ENCODE peak calls at places on chromosome 22, in six cellular contexts. W is neural progenitor cell; A is ovary; T is CD8-positive, alpha-beta memory T cell; S is fibroblast of lung; G is endothelial cell of umbilical vein. Z is an unnamed sample.
A peak's percentile ranks its signal among the peaks of the same experiment; 100 is the strongest.

GRCh38 chr22:32804036-32804435 is 2.5 kb downstream of the TIMP3 start:
- DNase-seq in T (no peak), G (no peak), A (no peak), W (no peak), S (peak; percentile 49), Z (no peak)

GRCh38 chr22:39176067-39176621 is 23.7 kb upstream of the CBX7 start:
- DNase-seq in S (peak; percentile 43), A (peak; percentile 76), G (peak; percentile 78), T (no peak), W (peak; percentile 93), Z (peak; percentile 77)

GRCh38 chr22:17860220-17860965 is 86.1 kb upstream of the BID start:
- DNase-seq in T (no peak), S (no peak), G (no peak), W (no peak), A (no peak), Z (no peak)

GRCh38 chr22:46128606-46129005 is 21.7 kb upstream of the PPARA start:
- DNase-seq in T (no peak), S (no peak), W (no peak), G (no peak), A (no peak), Z (no peak)

GRCh38 chr22:45994516-45995404 is 17.8 kb upstream of the WNT7B start:
- DNase-seq in W (peak; percentile 77), T (peak; percentile 80), A (peak; percentile 90), S (peak; percentile 57), G (peak; percentile 55), Z (peak; percentile 85)

GRCh38 chr22:41564563-41564962 is 3.8 kb downstream of the CSDC2 start:
- DNase-seq in A (no peak), T (no peak), S (no peak), W (no peak), G (no peak), Z (no peak)

GRCh38 chr22:38734203-38735100 is 21.3 kb downstream of the SUN2 start:
- DNase-seq in A (no peak), G (no peak), W (no peak), T (peak; percentile 40), S (no peak), Z (peak; percentile 11)

GRCh38 chr22:45314789-45315188 is 5.1 kb downstream of the FAM118A start:
- DNase-seq in A (no peak), S (no peak), W (no peak), T (no peak), G (no peak), Z (no peak)

GRCh38 chr22:50739279-50739691 is 1.3 kb downstream of the ACR start:
- DNase-seq in S (no peak), W (no peak), G (no peak), T (no peak), A (peak; percentile 8), Z (no peak)

GRCh38 chr22:45073064-45073463 is 63.3 kb upstream of the PHF21B start:
- DNase-seq in G (no peak), A (no peak), T (no peak), W (no peak), S (no peak), Z (no peak)

GRCh38 chr22:25970348-25970995 is 198.8 kb upstream of the SEZ6L start:
- DNase-seq in W (peak; percentile 49), A (no peak), G (no peak), S (no peak), T (no peak), Z (peak; percentile 49)

GRCh38 chr22:27004434-27004833 is 347.0 kb downstream of the MIAT start:
- DNase-seq in W (no peak), T (no peak), S (no peak), A (no peak), G (no peak), Z (no peak)

GRCh38 chr22:32533265-32534068 is 58.9 kb downstream of the FBXO7 start:
- DNase-seq in G (no peak), T (no peak), A (no peak), W (no peak), S (peak; percentile 24), Z (no peak)

GRCh38 chr22:29291215-29291614 is 15.2 kb upstream of the GAS2L1 start:
- DNase-seq in A (no peak), G (no peak), W (no peak), T (no peak), S (no peak), Z (no peak)

GRCh38 chr22:44889233-44889878 is 120.4 kb downstream of the PHF21B start:
- DNase-seq in T (no peak), W (peak; percentile 44), A (no peak), G (no peak), S (no peak), Z (no peak)

GRCh38 chr22:50739894-50740293 is 1.9 kb downstream of the ACR start:
- DNase-seq in T (no peak), G (no peak), W (no peak), A (peak; percentile 4), S (no peak), Z (no peak)

GRCh38 chr22:32339190-32340012 is 18.3 kb upstream of the RFPL3 start:
- DNase-seq in S (no peak), A (no peak), W (no peak), T (no peak), G (no peak), Z (no peak)

GRCh38 chr22:33332538-33332937 is 274.4 kb upstream of the SYN3 start:
- DNase-seq in G (no peak), A (no peak), S (no peak), T (no peak), W (no peak), Z (no peak)

GRCh38 chr22:35766654-35767580 is 49.2 kb downstream of the APOL5 start:
- DNase-seq in W (peak; percentile 72), A (no peak), T (no peak), S (peak; percentile 66), G (peak; percentile 73), Z (no peak)

GRCh38 chr22:39013923-39014722 is at the start of gene APOBEC3C:
- DNase-seq in A (peak; percentile 84), S (peak; percentile 90), G (peak; percentile 30), T (peak; percentile 87), W (peak; percentile 70), Z (peak; percentile 76)

GRCh38 chr22:44968736-44969135 is 41.1 kb downstream of the PHF21B start:
- DNase-seq in W (peak; percentile 42), G (no peak), T (no peak), A (no peak), S (no peak), Z (no peak)

GRCh38 chr22:21074092-21074715 is 28.5 kb downstream of the LRRC74B start:
- DNase-seq in A (no peak), S (peak; percentile 50), W (no peak), G (no peak), T (no peak), Z (no peak)

GRCh38 chr22:39234867-39235687 is 9.7 kb downstream of the PDGFB start:
- DNase-seq in T (no peak), G (peak; percentile 70), W (peak; percentile 54), S (no peak), A (no peak), Z (peak; percentile 83)

GRCh38 chr22:38861170-38861874 is 10.7 kb downstream of the CBX6 start:
- DNase-seq in W (no peak), T (no peak), A (peak; percentile 48), G (no peak), S (no peak), Z (no peak)

GRCh38 chr22:21447694-21448402 is 19.3 kb upstream of the TMEM191C start:
- DNase-seq in G (no peak), A (peak; percentile 20), W (peak; percentile 4), S (no peak), T (no peak), Z (no peak)

GRCh38 chr22:20530368-20531153 is 23.2 kb downstream of the MED15 start:
- DNase-seq in S (peak; percentile 60), W (no peak), T (no peak), A (no peak), G (peak; percentile 20), Z (no peak)

GRCh38 chr22:35051791-35052190 is 14.2 kb upstream of the ISX start:
- DNase-seq in A (no peak), T (no peak), W (no peak), G (no peak), S (no peak), Z (no peak)

GRCh38 chr22:25413620-25414019 is 150.9 kb upstream of the GRK3 start:
- DNase-seq in T (no peak), A (no peak), G (no peak), W (no peak), S (no peak), Z (no peak)

GRCh38 chr22:37679670-37680069 is 4.2 kb downstream of the LGALS1 start:
- DNase-seq in S (no peak), G (no peak), T (no peak), W (no peak), A (no peak), Z (no peak)
- H3K27ac ChIP-seq in S (no peak overlapping the region), G (no peak overlapping the region), T (no peak overlapping the region), W (no peak overlapping the region), A (no peak overlapping the region), Z (no peak overlapping the region)

DNA sequence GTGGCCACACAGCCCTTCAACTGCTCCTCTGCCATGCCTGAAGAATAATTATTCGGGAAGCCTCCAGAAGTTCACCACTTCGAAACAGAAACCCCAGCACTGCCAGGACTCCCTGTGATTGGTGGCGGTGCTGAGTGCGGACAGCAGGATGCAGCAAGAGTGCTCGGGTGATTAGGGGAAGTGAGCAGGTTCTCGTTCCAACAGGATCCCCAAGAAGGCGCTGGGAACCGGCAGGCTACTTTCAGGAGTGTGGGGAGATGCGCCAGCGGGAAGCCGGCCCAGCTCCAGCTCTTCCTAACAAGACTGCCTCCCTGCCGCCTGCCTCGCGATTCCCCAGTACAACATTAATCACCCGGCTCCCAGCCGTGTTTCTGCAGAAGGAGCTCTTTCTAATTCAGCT is 630.2 kb downstream of the BRD1 start:
- DNase-seq in W (peak; percentile 48), S (no peak), A (no peak), G (no peak), T (no peak), Z (no peak)
- H3K9me3 ChIP-seq in W (no peaks in the 10 kb centered on the region), S (no peaks in the 10 kb centered on the region), A (no peaks in the 10 kb centered on the region), G (peaks cover 7% of the 10 kb centered on the region), T (no peaks in the 10 kb centered on the region), Z (no peaks in the 10 kb centered on the region)

DNA sequence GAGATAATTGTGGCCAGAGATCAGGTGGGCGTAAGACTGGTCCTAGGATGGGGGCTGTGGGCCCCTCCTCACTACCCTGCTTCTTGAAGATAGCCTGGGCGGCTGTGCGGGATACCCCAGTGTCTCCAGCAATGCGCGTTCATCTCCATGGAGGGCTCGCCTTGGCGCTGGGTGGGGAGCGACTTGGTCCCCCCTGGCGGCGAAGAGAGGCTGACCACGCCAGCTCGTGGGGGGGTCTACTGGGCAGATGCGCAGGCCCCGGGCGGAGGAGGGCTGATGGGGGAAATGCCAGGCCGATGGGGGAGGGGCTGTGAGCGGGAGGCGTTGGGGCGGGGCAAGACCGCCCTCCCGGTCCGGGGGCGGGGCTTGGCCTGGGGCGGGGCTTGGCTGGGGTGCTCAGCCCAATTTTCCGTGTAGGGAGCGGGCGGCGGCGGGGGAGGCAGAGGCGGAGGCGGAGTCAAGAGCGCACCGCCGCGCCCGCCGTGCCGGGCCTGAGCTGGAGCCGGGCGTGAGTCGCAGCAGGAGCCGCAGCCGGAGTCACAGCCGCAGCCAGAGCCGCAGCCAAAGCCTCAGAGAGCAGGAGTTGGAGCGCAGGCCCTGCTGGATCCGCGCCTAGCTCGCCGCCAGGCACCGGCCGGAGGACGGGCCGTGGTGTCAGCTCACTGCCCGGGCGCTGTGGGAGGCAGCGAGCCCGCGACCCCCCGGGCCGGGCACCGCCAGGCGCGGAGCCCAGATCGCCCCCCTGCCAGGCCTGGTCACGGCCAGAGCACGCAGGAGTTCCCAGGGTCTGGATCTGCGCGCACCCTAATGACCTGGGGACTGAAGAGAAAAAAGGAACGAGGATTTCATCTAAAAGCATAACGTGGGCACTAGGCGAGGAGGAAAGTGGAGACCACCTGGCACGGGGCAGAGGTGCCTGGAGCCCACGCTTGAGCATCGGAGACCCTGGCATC is at the start of gene SLC35E4:
- DNase-seq in G (peak; percentile 88), W (peak; percentile 94), A (peak; percentile 98), T (peak; percentile 95), S (peak; percentile 88), Z (peak; percentile 95)
- H3K27ac ChIP-seq in G (peak within 1 kb of the TSS; percentile 93), W (no peak within 1 kb of the TSS), A (peak within 1 kb of the TSS; percentile 83), T (peak within 1 kb of the TSS; percentile 69), S (peak within 1 kb of the TSS; percentile 80), Z (peak within 1 kb of the TSS; percentile 94)

GRCh38 chr22:47927811-47928210 is 1165.4 kb downstream of the TBC1D22A start:
- DNase-seq in S (no peak), T (no peak), G (no peak), A (no peak), W (no peak), Z (no peak)
- H3K9me3 ChIP-seq in S (no peaks in the 10 kb centered on the region), T (no peaks in the 10 kb centered on the region), G (peaks cover 6% of the 10 kb centered on the region), A (no peaks in the 10 kb centered on the region), W (peaks cover 5% of the 10 kb centered on the region), Z (peaks cover 22% of the 10 kb centered on the region)

Z was measured in left ventricle myocardium inferior.